ENCODE peak calls at places on chromosome 10, in four cellular contexts. W is mammary epithelial cell; C is LoVo; P is stimulated activated CD8-positive, alpha-beta memory T cell treated with anti-CD3 and anti-CD28 coated beads, Interleukin-12 subunit alpha, Interleukin-12 subunit beta, amount 100 ng/mL, for 4 hours. F is an unnamed sample.

GRCh38 chr10:31706921-31707571 is 221.6 kb downstream of the ARHGAP12 start:
- DNase-seq in W (no peak), C (no peak), P (no peak), F (peak; percentile 18)

GRCh38 chr10:87952612-87953011 is 89.2 kb downstream of the PTEN start:
- DNase-seq in W (no peak), C (no peak), P (no peak), F (no peak)

GRCh38 chr10:80708808-80709207 is 171.1 kb downstream of the SH2D4B start:
- DNase-seq in W (no peak), C (no peak), P (no peak), F (no peak)

GRCh38 chr10:124666494-124666893 is 77.7 kb downstream of the FAM53B start:
- DNase-seq in W (no peak), C (no peak), P (no peak), F (no peak)

GRCh38 chr10:97532935-97533671 is 34.4 kb downstream of the UBTD1 start:
- DNase-seq in W (no peak), C (no peak), P (no peak), F (peak; percentile 71)

GRCh38 chr10:987635-987905 is 664 bp upstream of the GTPBP4 start:
- DNase-seq in W (peak; percentile 16), C (no peak), P (no peak), F (no peak)

GRCh38 chr10:122500726-122501125 is 39.4 kb downstream of the HTRA1 start:
- DNase-seq in W (no peak), C (no peak), P (no peak), F (no peak)

GRCh38 chr10:111129348-111129747 is 52.5 kb downstream of the ADRA2A start:
- DNase-seq in W (no peak), C (no peak), P (no peak), F (no peak)

GRCh38 chr10:122316224-122316884 is 45.3 kb downstream of the BTBD16 start:
- DNase-seq in W (no peak), C (no peak), P (no peak), F (no peak)

GRCh38 chr10:102632394-102633062 is 11.8 kb upstream of the TRIM8 start:
- DNase-seq in W (no peak), C (no peak), P (no peak), F (no peak)

GRCh38 chr10:46541735-46542566 is 14.5 kb downstream of the GPRIN2 start:
- DNase-seq in W (no peak), C (no peak), P (no peak), F (no peak)

GRCh38 chr10:102802920-102803534 is 34.2 kb downstream of the CYP17A1 start:
- DNase-seq in W (peak; percentile 94), C (no peak), P (no peak), F (peak; percentile 92)

GRCh38 chr10:80442879-80443278 is 11.2 kb upstream of the TSPAN14 start:
- DNase-seq in W (no peak), C (no peak), P (no peak), F (peak; percentile 51)

GRCh38 chr10:3783313-3783689 is 1.7 kb downstream of the KLF6 start:
- DNase-seq in W (no peak), C (peak; percentile 37), P (no peak), F (peak; percentile 55)

GRCh38 chr10:53315709-53316108 is 543.1 kb upstream of the MBL2 start:
- DNase-seq in W (peak; percentile 9), C (no peak), P (no peak), F (peak; percentile 8)

GRCh38 chr10:48895198-48895720 is 44.4 kb downstream of the LRRC18 start:
- DNase-seq in W (no peak), C (no peak), P (no peak), F (no peak)

GRCh38 chr10:99937630-99938029 is 72.1 kb downstream of the DNMBP start:
- DNase-seq in W (no peak), C (no peak), P (no peak), F (no peak)

GRCh38 chr10:88994034-88994433 is 3.4 kb downstream of the FAS start:
- DNase-seq in W (peak; percentile 46), C (no peak), P (no peak), F (peak; percentile 47)

GRCh38 chr10:12973149-12973718 is 28.3 kb downstream of the CCDC3 start:
- DNase-seq in W (no peak), C (no peak), P (no peak), F (no peak)

GRCh38 chr10:55426138-55426537 is 625.1 kb upstream of the PCDH15 start:
- DNase-seq in W (no peak), C (no peak), P (no peak), F (no peak)

GRCh38 chr10:98684019-98684899 is 237.5 kb upstream of the HPS1 start:
- DNase-seq in W (no peak), C (no peak), P (no peak), F (no peak)

GRCh38 chr10:26567349-26567721 is 129.2 kb downstream of the APBB1IP start:
- DNase-seq in W (no peak), C (no peak), P (no peak), F (no peak)

GRCh38 chr10:110524179-110524863 is 26.6 kb downstream of the DUSP5 start:
- DNase-seq in W (no peak), C (no peak), P (no peak), F (peak; percentile 16)

GRCh38 chr10:63171926-63172325 is 38.8 kb downstream of the NRBF2 start:
- DNase-seq in W (no peak), C (no peak), P (no peak), F (no peak)

GRCh38 chr10:88273567-88273966 is 309.6 kb downstream of the RNLS start:
- DNase-seq in W (no peak), C (no peak), P (no peak), F (no peak)

GRCh38 chr10:17544465-17544864 is 72.7 kb downstream of the HACD1 start:
- DNase-seq in W (no peak), C (no peak), P (no peak), F (peak; percentile 30)

GRCh38 chr10:32232378-32232777 is 114.6 kb downstream of the EPC1 start:
- DNase-seq in W (no peak), C (no peak), P (no peak), F (no peak)

GRCh38 chr10:74683621-74684114 is 142.7 kb upstream of the KAT6B start:
- DNase-seq in W (no peak), C (no peak), P (no peak), F (no peak)

GRCh38 chr10:95353123-95353522 is 62.3 kb upstream of the PDLIM1 start:
- DNase-seq in W (no peak), C (no peak), P (no peak), F (no peak)

GRCh38 chr10:12237265-12238220 is 41.6 kb downstream of the CDC123 start:
- DNase-seq in W (no peak), C (no peak), P (no peak), F (no peak)

GRCh38 chr10:69963835-69964710 is 88.6 kb upstream of the MACROH2A2 start:
- DNase-seq in W (no peak), C (no peak), P (no peak), F (no peak)

GRCh38 chr10:27088263-27089044 is 11.8 kb downstream of the ANKRD26 start:
- DNase-seq in W (no peak), C (no peak), P (no peak), F (no peak)

GRCh38 chr10:79380125-79380917 is 33.1 kb downstream of the PPIF start:
- DNase-seq in W (no peak), C (no peak), P (no peak), F (peak; percentile 84)